ENCODE peak calls at places on chromosomes 3 and 15, in ten cellular contexts. One of them, this sample, is unnamed.

GRCh38 chr15:89628301-89628700 is 27.0 kb downstream of the KIF7 start:
- DNase-seq in pancreas: no peak
- DNase-seq in IMR-90: no peak
- DNase-seq in activated gamma-delta T cell treated with Interleukin-2 at 50 U/mL for 16 hours: no peak
- DNase-seq in T-cell: no peak
- DNase-seq in BJ: no peak
- DNase-seq in epithelial cell of esophagus: no peak
- DNase-seq in germinal center: no peak
- DNase-seq in progenitor cell of endocrine pancreas: no peak
- DNase-seq in CD14-positive monocyte: no peak
- DNase-seq in this sample: no peak

GRCh38 chr3:17852217-17852616 is 109.8 kb upstream of the TBC1D5 start:
- DNase-seq in CD14-positive monocyte: no peak
- DNase-seq in pancreas: no peak
- DNase-seq in BJ: no peak
- DNase-seq in epithelial cell of esophagus: no peak
- DNase-seq in IMR-90: no peak
- DNase-seq in activated gamma-delta T cell treated with Interleukin-2 at 50 U/mL for 16 hours: no peak
- DNase-seq in progenitor cell of endocrine pancreas: no peak
- DNase-seq in germinal center: no peak
- DNase-seq in T-cell: no peak
- DNase-seq in this sample: no peak

GRCh38 chr3:133901083-133901482 is 5.4 kb upstream of the RAB6B start:
- DNase-seq in progenitor cell of endocrine pancreas: no peak
- DNase-seq in IMR-90: no peak
- DNase-seq in epithelial cell of esophagus: no peak
- DNase-seq in T-cell: no peak
- DNase-seq in pancreas: no peak
- DNase-seq in activated gamma-delta T cell treated with Interleukin-2 at 50 U/mL for 16 hours: no peak
- DNase-seq in BJ: no peak
- DNase-seq in CD14-positive monocyte: no peak
- DNase-seq in germinal center: no peak
- DNase-seq in this sample: no peak

GRCh38 chr3:46214751-46215352 is 6.7 kb upstream of the CCR1 start:
- DNase-seq in BJ: no peak
- DNase-seq in pancreas: no peak
- DNase-seq in CD14-positive monocyte: no peak
- DNase-seq in IMR-90: no peak
- DNase-seq in T-cell: no peak
- DNase-seq in epithelial cell of esophagus: no peak
- DNase-seq in progenitor cell of endocrine pancreas: no peak
- DNase-seq in germinal center: no peak
- DNase-seq in activated gamma-delta T cell treated with Interleukin-2 at 50 U/mL for 16 hours: no peak
- DNase-seq in this sample: no peak

GRCh38 chr3:49813497-49814174 is at the start of gene UBA7:
- DNase-seq in CD14-positive monocyte: no peak
- DNase-seq in IMR-90: peak
- DNase-seq in activated gamma-delta T cell treated with Interleukin-2 at 50 U/mL for 16 hours: peak
- DNase-seq in T-cell: no peak
- DNase-seq in BJ: no peak
- DNase-seq in progenitor cell of endocrine pancreas: no peak
- DNase-seq in pancreas: peak
- DNase-seq in germinal center: peak
- DNase-seq in epithelial cell of esophagus: peak
- DNase-seq in this sample: peak

GRCh38 chr3:87436781-87437543 is 160.6 kb upstream of the POU1F1 start:
- DNase-seq in epithelial cell of esophagus: peak
- DNase-seq in IMR-90: no peak
- DNase-seq in progenitor cell of endocrine pancreas: no peak
- DNase-seq in T-cell: no peak
- DNase-seq in pancreas: no peak
- DNase-seq in activated gamma-delta T cell treated with Interleukin-2 at 50 U/mL for 16 hours: no peak
- DNase-seq in germinal center: no peak
- DNase-seq in BJ: peak
- DNase-seq in CD14-positive monocyte: no peak
- DNase-seq in this sample: no peak

GRCh38 chr3:18372786-18373405 is 52.2 kb downstream of the SATB1 start:
- DNase-seq in progenitor cell of endocrine pancreas: no peak
- DNase-seq in BJ: no peak
- DNase-seq in epithelial cell of esophagus: no peak
- DNase-seq in IMR-90: no peak
- DNase-seq in activated gamma-delta T cell treated with Interleukin-2 at 50 U/mL for 16 hours: peak
- DNase-seq in germinal center: no peak
- DNase-seq in CD14-positive monocyte: no peak
- DNase-seq in T-cell: peak
- DNase-seq in pancreas: no peak
- DNase-seq in this sample: no peak

GRCh38 chr3:9881440-9881839 is 1.4 kb upstream of the CIDEC start:
- DNase-seq in activated gamma-delta T cell treated with Interleukin-2 at 50 U/mL for 16 hours: no peak
- DNase-seq in IMR-90: no peak
- DNase-seq in epithelial cell of esophagus: no peak
- DNase-seq in progenitor cell of endocrine pancreas: no peak
- DNase-seq in pancreas: no peak
- DNase-seq in BJ: no peak
- DNase-seq in germinal center: no peak
- DNase-seq in T-cell: no peak
- DNase-seq in CD14-positive monocyte: no peak
- DNase-seq in this sample: no peak

GRCh38 chr15:67127925-67128324 is 62.5 kb downstream of the SMAD3 start:
- DNase-seq in pancreas: no peak
- DNase-seq in activated gamma-delta T cell treated with Interleukin-2 at 50 U/mL for 16 hours: no peak
- DNase-seq in progenitor cell of endocrine pancreas: no peak
- DNase-seq in BJ: peak
- DNase-seq in IMR-90: peak
- DNase-seq in germinal center: no peak
- DNase-seq in CD14-positive monocyte: peak
- DNase-seq in T-cell: no peak
- DNase-seq in epithelial cell of esophagus: peak
- DNase-seq in this sample: no peak